ENCODE peak calls at places on chromosomes 3 and 15, in six cellular contexts. Y, I, G, W, C and R are unnamed samples.

GRCh38 chr15:42194502-42194901 is 13.6 kb downstream of the VPS39 start:
- DNase-seq in Y (no peak), I (no peak), G (no peak), W (no peak), C (no peak), R (no peak)

GRCh38 chr15:69305933-69306568 is 7.3 kb downstream of the PAQR5 start:
- DNase-seq in Y (no peak), I (no peak), G (no peak), W (no peak), C (no peak), R (no peak)

GRCh38 chr3:15794303-15794771 is 3.4 kb downstream of the ANKRD28 start:
- DNase-seq in Y (no peak), I (no peak), G (no peak), W (no peak), C (no peak), R (peak)

GRCh38 chr15:67906382-67906781 is 66.5 kb upstream of the RNU6-1 start:
- DNase-seq in Y (no peak), I (no peak), G (no peak), W (no peak), C (no peak), R (no peak)

GRCh38 chr3:105253225-105253624 is 113.5 kb upstream of the ALCAM start:
- DNase-seq in Y (no peak), I (no peak), G (no peak), W (no peak), C (no peak), R (no peak)

GRCh38 chr3:140152851-140153640 is 218.1 kb downstream of the CLSTN2 start:
- DNase-seq in Y (no peak), I (peak), G (peak), W (no peak), C (no peak), R (no peak)

GRCh38 chr3:172560026-172560425 is 36.8 kb upstream of the TNFSF10 start:
- DNase-seq in Y (no peak), I (no peak), G (no peak), W (no peak), C (no peak), R (no peak)

GRCh38 chr15:57213783-57214366 is 162.4 kb upstream of the CGNL1 start:
- DNase-seq in Y (no peak), I (no peak), G (no peak), W (no peak), C (no peak), R (peak)

GRCh38 chr3:116863842-116864626 is 154.5 kb downstream of the TUSC7 start:
- DNase-seq in Y (no peak), I (peak), G (no peak), W (no peak), C (no peak), R (no peak)

GRCh38 chr3:181728470-181728869 is 16.7 kb downstream of the SOX2 start:
- DNase-seq in Y (no peak), I (no peak), G (no peak), W (no peak), C (no peak), R (no peak)

GRCh38 chr15:58738051-58738707 is 11.3 kb downstream of the ADAM10 start:
- DNase-seq in Y (no peak), I (no peak), G (no peak), W (peak), C (no peak), R (peak)

GRCh38 chr3:15630646-15631350 is 29.3 kb downstream of the BTD start:
- DNase-seq in Y (no peak), I (no peak), G (no peak), W (peak), C (no peak), R (no peak)

GRCh38 chr3:56796996-56797395 is 4.8 kb downstream of the ARHGEF3 start:
- DNase-seq in Y (no peak), I (no peak), G (no peak), W (no peak), C (no peak), R (no peak)

GRCh38 chr15:90241343-90242192 is 7.6 kb downstream of the GDPGP1 start:
- DNase-seq in Y (no peak), I (no peak), G (no peak), W (no peak), C (no peak), R (no peak)